ENCODE peak calls at places on chromosome 19, in four cellular contexts. V is CD4-positive, CD25-positive, alpha-beta regulatory T cell; F is T-helper 2 cell treated with Interferon-gamma antibody and Interleukin-4, amounts not matched to agents 5 μg/mL and 100 μg/mL, for 36 hours; J is fibroblast of villous mesenchyme. D is an unnamed sample.

GRCh38 chr19:1041835-1042685 is 2.2 kb downstream of the ABCA7 start:
- DNase-seq in V (no peak), F (no peak), J (peak), D (no peak)

GRCh38 chr19:16368385-16369305 is 44.0 kb downstream of the KLF2 start:
- DNase-seq in V (peak), F (peak), J (no peak), D (no peak)

GRCh38 chr19:32971012-32971595 is 654 bp downstream of the CEP89 start:
- DNase-seq in V (no peak), F (no peak), J (no peak), D (no peak)

GRCh38 chr19:48608798-48609263 is 2.3 kb downstream of the SPACA4 start:
- DNase-seq in V (peak), F (no peak), J (peak), D (no peak)

GRCh38 chr19:28296506-28296905 is 916.4 kb downstream of the UQCRFS1 start:
- DNase-seq in V (no peak), F (no peak), J (peak), D (no peak)

GRCh38 chr19:14550201-14550754 is 20.9 kb downstream of the TECR start:
- DNase-seq in V (no peak), F (no peak), J (peak), D (no peak)

GRCh38 chr19:46546194-46546896 is 50.7 kb upstream of the PNMA8B start:
- DNase-seq in V (peak), F (no peak), J (peak), D (no peak)

GRCh38 chr19:46746281-46746965 is at the start of gene STRN4:
- DNase-seq in V (peak), F (peak), J (peak), D (no peak)

GRCh38 chr19:16660763-16661479 is at the start of gene TMEM38A:
- DNase-seq in V (peak), F (peak), J (no peak), D (no peak)

GRCh38 chr19:17026041-17026658 is 460 bp downstream of the CPAMD8 start:
- DNase-seq in V (peak), F (no peak), J (no peak), D (no peak)

GRCh38 chr19:32908641-32909190 is 39.1 kb upstream of the SLC7A9 start:
- DNase-seq in V (no peak), F (no peak), J (no peak), D (no peak)

GRCh38 chr19:32418155-32418554 is 12.6 kb downstream of the DPY19L3 start:
- DNase-seq in V (no peak), F (no peak), J (no peak), D (no peak)

GRCh38 chr19:14248578-14249011 is 42.6 kb upstream of the ADGRL1 start:
- DNase-seq in V (peak), F (no peak), J (peak), D (no peak)

GRCh38 chr19:54905411-54905810 is 537 bp upstream of the NCR1 start:
- DNase-seq in V (no peak), F (no peak), J (no peak), D (no peak)

GRCh38 chr19:17333611-17334413 is 843 bp downstream of the ANO8 start:
- DNase-seq in V (peak), F (peak), J (peak), D (no peak)

GRCh38 chr19:15276620-15277019 is 44.4 kb upstream of the EPHX3 start:
- DNase-seq in V (no peak), F (no peak), J (peak), D (no peak)

GRCh38 chr19:38211779-38212178 is 12.2 kb downstream of the DPF1 start:
- DNase-seq in V (no peak), F (no peak), J (no peak), D (no peak)

GRCh38 chr19:10975374-10976036 is 14.7 kb downstream of the SMARCA4 start:
- DNase-seq in V (no peak), F (no peak), J (peak), D (peak)

GRCh38 chr19:11535792-11536595 is 2.7 kb upstream of the CNN1 start:
- DNase-seq in V (peak), F (peak), J (peak), D (peak)

GRCh38 chr19:42928896-42929295 is 8.1 kb downstream of the PSG7 start:
- DNase-seq in V (no peak), F (no peak), J (no peak), D (peak)

GRCh38 chr19:19040417-19040816 is 7.0 kb downstream of the ARMC6 start:
- DNase-seq in V (no peak), F (no peak), J (peak), D (peak)

D was measured in right atrium auricular region.